ENCODE peak calls at places on chromosomes 2 and 18, in six cellular contexts. S is MV-4-11, Q is frontal cortex, Z is NCI-H1436, Y is EH, F is left ventricle myocardium inferior. L is an unnamed sample.
A peak's percentile ranks its signal among the peaks of the same experiment; 100 is the strongest.

GRCh38 chr2:42771546-42772153 is 7.7 kb upstream of the OXER1 start:
- DNase-seq in F (no peak), Q (no peak), S (no peak), Z (no peak), Y (no peak), L (no peak)

GRCh38 chr2:211455225-211455841 is 898.9 kb downstream of the CPS1 start:
- DNase-seq in Z (peak; percentile 28), Y (peak; percentile 29), Q (peak; percentile 4), F (no peak), S (no peak), L (peak; percentile 70)

GRCh38 chr2:128362889-128363228 is 44.2 kb upstream of the HS6ST1 start:
- DNase-seq in Q (no peak), Z (no peak), F (no peak), S (no peak), Y (peak; percentile 96), L (no peak)

GRCh38 chr18:51068111-51068510 is 38.1 kb downstream of the SMAD4 start:
- DNase-seq in Q (no peak), F (no peak), Y (peak; percentile 89), S (no peak), Z (no peak), L (no peak)

GRCh38 chr2:143296089-143296488 is 166.9 kb downstream of the ARHGAP15 start:
- DNase-seq in F (no peak), S (no peak), Y (no peak), Z (no peak), Q (no peak), L (no peak)

GRCh38 chr2:239937866-239938640 is 87.1 kb downstream of the NDUFA10 start:
- DNase-seq in S (no peak), Q (no peak), Z (no peak), Y (no peak), F (peak; percentile 3), L (no peak)

GRCh38 chr2:29676886-29677453 is 244.4 kb downstream of the ALK start:
- DNase-seq in F (no peak), Z (no peak), Y (no peak), Q (no peak), S (no peak), L (no peak)

GRCh38 chr2:162734866-162735265 is 103.7 kb downstream of the KCNH7 start:
- DNase-seq in F (no peak), Q (no peak), Y (no peak), S (no peak), Z (no peak), L (no peak)

GRCh38 chr2:3102915-3103569 is 274.6 kb downstream of the EIPR1 start:
- DNase-seq in S (no peak), Y (no peak), F (no peak), Z (no peak), Q (no peak), L (no peak)

GRCh38 chr2:26847663-26848335 is at the start of gene DPYSL5:
- DNase-seq in Y (no peak), Q (peak; percentile 91), S (no peak), Z (peak; percentile 88), F (no peak), L (peak; percentile 81)

GRCh38 chr2:146602383-146602782 is 1242.4 kb upstream of the ACVR2A start:
- DNase-seq in Q (no peak), F (no peak), S (no peak), Z (no peak), Y (peak; percentile 65), L (no peak)

GRCh38 chr2:164065038-164065437 is 329.2 kb upstream of the FIGN start:
- DNase-seq in F (no peak), Y (no peak), Z (no peak), S (no peak), Q (no peak), L (no peak)

GRCh38 chr18:62420151-62420512 is 95.0 kb downstream of the TNFRSF11A start:
- DNase-seq in Z (no peak), Y (peak; percentile 16), S (peak; percentile 38), F (no peak), Q (no peak), L (no peak)

GRCh38 chr2:1864301-1864980 is 120.1 kb upstream of the PXDN start:
- DNase-seq in Z (no peak), F (no peak), S (no peak), Q (no peak), Y (no peak), L (no peak)

GRCh38 chr18:37481491-37481890 is 84.1 kb downstream of the CELF4 start:
- DNase-seq in Z (no peak), Y (no peak), S (no peak), Q (no peak), F (no peak), L (no peak)

GRCh38 chr2:70532244-70532935 is 21.2 kb downstream of the TGFA start:
- DNase-seq in Y (no peak), F (no peak), Z (no peak), Q (no peak), S (no peak), L (no peak)

GRCh38 chr2:113922784-113923183 is 32.9 kb downstream of the ACTR3 start:
- DNase-seq in Q (no peak), Y (no peak), F (no peak), S (no peak), Z (no peak), L (no peak)

GRCh38 chr2:88481937-88482336 is 29.4 kb upstream of the FOXI3 start:
- DNase-seq in F (no peak), S (no peak), Q (no peak), Y (peak; percentile 44), Z (no peak), L (no peak)

GRCh38 chr18:73739098-73739497 is 408.5 kb downstream of the FBXO15 start:
- DNase-seq in Z (no peak), S (no peak), F (no peak), Y (no peak), Q (no peak), L (no peak)

GRCh38 chr18:37836571-37836970 is 271.0 kb upstream of the CELF4 start:
- DNase-seq in Q (no peak), Z (no peak), S (no peak), F (no peak), Y (no peak), L (no peak)

GRCh38 chr2:129627437-129627836 is 352.0 kb upstream of the RAB6C start:
- DNase-seq in Z (no peak), Y (no peak), Q (no peak), F (no peak), S (no peak), L (no peak)

GRCh38 chr2:28713582-28714292 is 37.9 kb upstream of the PPP1CB start:
- DNase-seq in S (peak; percentile 60), F (no peak), Q (no peak), Y (peak; percentile 64), Z (no peak), L (no peak)

GRCh38 chr2:142992843-142993242 is 115.4 kb downstream of the KYNU start:
- DNase-seq in F (no peak), S (no peak), Z (no peak), Q (no peak), Y (no peak), L (no peak)

GRCh38 chr2:102434655-102435381 is 11.9 kb downstream of the IL18RAP start:
- DNase-seq in F (no peak), Z (no peak), Y (no peak), Q (no peak), S (no peak), L (no peak)

GRCh38 chr18:10454800-10455550 is 540 bp downstream of the APCDD1 start:
- DNase-seq in F (no peak), Y (peak; percentile 28), S (no peak), Z (no peak), Q (no peak), L (no peak)

GRCh38 chr18:21484851-21485636 is 115.5 kb downstream of the ESCO1 start:
- DNase-seq in S (peak; percentile 64), Q (no peak), Y (peak; percentile 58), Z (no peak), F (no peak), L (no peak)

GRCh38 chr2:162989507-162989906 is 150.9 kb upstream of the KCNH7 start:
- DNase-seq in Z (no peak), F (no peak), Q (no peak), Y (no peak), S (no peak), L (peak; percentile 70)

GRCh38 chr18:1149709-1150108 is 245.0 kb downstream of the ADCYAP1 start:
- DNase-seq in Q (no peak), Y (no peak), F (no peak), S (no peak), Z (no peak), L (no peak)

GRCh38 chr2:167924556-167924955 is 322.8 kb downstream of the STK39 start:
- DNase-seq in S (no peak), Z (peak; percentile 31), Y (no peak), Q (no peak), F (no peak), L (peak; percentile 26)

GRCh38 chr2:32484907-32485306 is 128.1 kb downstream of the BIRC6 start:
- DNase-seq in Z (no peak), S (peak; percentile 99), Y (peak; percentile 98), F (no peak), Q (no peak), L (no peak)

GRCh38 chr18:77077836-77078456 is 54.6 kb downstream of the MBP start:
- DNase-seq in Q (no peak), Y (peak; percentile 65), S (peak; percentile 19), F (no peak), Z (no peak), L (no peak)

GRCh38 chr2:63790913-63791312 is 50.8 kb upstream of the UGP2 start:
- DNase-seq in S (peak; percentile 6), Z (no peak), Y (peak; percentile 89), Q (no peak), F (no peak), L (no peak)

GRCh38 chr2:218343591-218343990 is 13.1 kb upstream of the CATIP start:
- DNase-seq in Z (no peak), Q (no peak), F (no peak), S (no peak), Y (peak; percentile 64), L (no peak)

GRCh38 chr2:41717883-41718282 is 329.9 kb upstream of the PKDCC start:
- DNase-seq in F (no peak), S (no peak), Y (no peak), Z (peak; percentile 29), Q (no peak), L (peak; percentile 96)

GRCh38 chr2:229300814-229301213 is 29.7 kb upstream of the PID1 start:
- DNase-seq in Y (no peak), Z (no peak), Q (no peak), F (no peak), S (peak; percentile 95), L (no peak)

L was measured in NCI-H1105 treated with DMSO at 0.1 percent for 48 hours.